ENCODE peak calls at places on chromosomes 13 and 19, in seven cellular contexts. O, L, X, G, T, B and S are unnamed samples.

GRCh38 chr19:18308948-18309325 is 13.9 kb downstream of the LSM4 start:
- DNase-seq in O (no peak), L (no peak), X (no peak), G (no peak), T (no peak), B (no peak), S (no peak)

GRCh38 chr19:47209323-47210179 is 21.4 kb downstream of the BBC3 start:
- DNase-seq in O (no peak), L (no peak), X (no peak), G (no peak), T (no peak), B (no peak), S (no peak)

GRCh38 chr19:45952691-45953505 is 20.8 kb downstream of the NOVA2 start:
- DNase-seq in O (no peak), L (peak), X (no peak), G (no peak), T (peak), B (peak), S (peak)

GRCh38 chr13:40205771-40206240 is 460.6 kb downstream of the FOXO1 start:
- DNase-seq in O (no peak), L (no peak), X (no peak), G (no peak), T (no peak), B (no peak), S (no peak)

GRCh38 chr13:45255253-45255987 is 54.6 kb upstream of the KCTD4 start:
- DNase-seq in O (peak), L (no peak), X (no peak), G (no peak), T (no peak), B (no peak), S (no peak)

GRCh38 chr19:35545855-35546381 is 492 bp downstream of the TMEM147 start:
- DNase-seq in O (no peak), L (peak), X (no peak), G (peak), T (no peak), B (peak), S (peak)

GRCh38 chr19:31533114-31533513 is 183.9 kb upstream of the TSHZ3 start:
- DNase-seq in O (no peak), L (no peak), X (no peak), G (no peak), T (peak), B (no peak), S (no peak)

GRCh38 chr13:97119899-97120745 is 102.0 kb upstream of the MBNL2 start:
- DNase-seq in O (no peak), L (no peak), X (no peak), G (no peak), T (no peak), B (no peak), S (no peak)

GRCh38 chr19:57355916-57356315 is 4.8 kb downstream of the ZNF304 start:
- DNase-seq in O (no peak), L (no peak), X (no peak), G (no peak), T (no peak), B (no peak), S (no peak)

GRCh38 chr19:33419763-33420080 is 46.2 kb downstream of the CEBPG start:
- DNase-seq in O (no peak), L (peak), X (no peak), G (no peak), T (peak), B (peak), S (no peak)

GRCh38 chr13:43232866-43233265 is 209.5 kb downstream of the DNAJC15 start:
- DNase-seq in O (no peak), L (no peak), X (no peak), G (no peak), T (no peak), B (no peak), S (peak)

GRCh38 chr13:44013666-44014291 is 134.1 kb downstream of the LACC1 start:
- DNase-seq in O (no peak), L (no peak), X (no peak), G (no peak), T (no peak), B (no peak), S (no peak)

GRCh38 chr19:19452241-19453128 is 47.0 kb downstream of the GATAD2A start:
- DNase-seq in O (no peak), L (no peak), X (no peak), G (no peak), T (no peak), B (no peak), S (no peak)

GRCh38 chr13:79403113-79403512 is 2.9 kb downstream of the RBM26 start:
- DNase-seq in O (no peak), L (no peak), X (no peak), G (no peak), T (no peak), B (no peak), S (no peak)

GRCh38 chr13:79402679-79403078 is 3.4 kb downstream of the RBM26 start:
- DNase-seq in O (no peak), L (no peak), X (no peak), G (no peak), T (no peak), B (no peak), S (no peak)

GRCh38 chr13:79401259-79402071 is 4.6 kb downstream of the RBM26 start:
- DNase-seq in O (no peak), L (no peak), X (no peak), G (no peak), T (no peak), B (no peak), S (no peak)

GRCh38 chr13:79404361-79404760 is 1.7 kb downstream of the RBM26 start:
- DNase-seq in O (no peak), L (no peak), X (no peak), G (no peak), T (no peak), B (no peak), S (no peak)

GRCh38 chr13:79402074-79402635 is 3.9 kb downstream of the RBM26 start:
- DNase-seq in O (no peak), L (no peak), X (no peak), G (no peak), T (no peak), B (no peak), S (no peak)
- TF ChIP-seq JUND in O (no peak), L (no peak), X (no peak), G (no peak), T (no peak), B (no peak), S (no peak)

DNA sequence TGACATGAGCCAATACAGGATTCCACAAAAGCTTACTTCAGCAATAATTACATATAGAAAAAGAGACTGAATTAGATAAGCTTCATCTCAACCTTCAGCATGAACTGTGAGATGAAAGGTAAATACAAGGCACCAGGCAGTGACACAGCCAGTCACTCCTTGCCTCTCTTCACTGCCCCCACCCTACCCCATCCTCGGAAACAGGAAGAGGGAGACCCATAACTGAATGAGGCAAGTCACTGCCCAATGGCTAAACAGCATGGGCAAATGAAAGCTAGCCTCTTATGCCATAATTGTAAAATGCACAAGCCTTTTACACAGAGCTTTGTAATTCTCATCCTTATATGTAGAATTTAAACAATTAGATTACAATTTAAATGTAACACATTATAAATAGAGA is 1.7 kb downstream of the ZNF160 start:
- DNase-seq in O (no peak), L (peak), X (no peak), G (no peak), T (no peak), B (peak), S (no peak)
- TF ChIP-seq JUND in O (no peak), L (no peak), X (no peak), G (no peak), T (no peak), B (no peak), S (no peak)

GRCh38 chr19:952680-953500 is 27.1 kb downstream of the ARID3A start:
- DNase-seq in O (peak), L (peak), X (no peak), G (no peak), T (no peak), B (no peak), S (no peak)
- TF ChIP-seq JUND in O (peak), L (peak), X (no peak), G (no peak), T (no peak), B (no peak), S (no peak)

GRCh38 chr13:46521486-46521885 is 31.5 kb upstream of the LRCH1 start:
- DNase-seq in O (no peak), L (no peak), X (no peak), G (no peak), T (no peak), B (no peak), S (no peak)
- TF ChIP-seq JUND in O (no peak), L (no peak), X (no peak), G (no peak), T (no peak), B (no peak), S (no peak)